ENCODE peak calls at places on chromosomes 5 and 9, in nine cellular contexts. D is lower leg skin, G is tibial nerve, E is A549, R is spleen, W is esophagus squamous epithelium, T is body of pancreas, U is heart left ventricle, N is Peyer's patch. J is an unnamed sample.

GRCh38 chr9:132424857-132425702 is 15.1 kb downstream of the CFAP77 start:
- DNase-seq in D (no peak), G (no peak), E (no peak), R (no peak), W (no peak), T (no peak), U (no peak), N (no peak), J (no peak)

GRCh38 chr9:78826521-78826920 is 529.6 kb downstream of the PSAT1 start:
- DNase-seq in D (no peak), G (no peak), E (no peak), R (no peak), W (no peak), T (no peak), U (no peak), N (no peak), J (no peak)

GRCh38 chr5:78610163-78610583 is 38.4 kb downstream of the LHFPL2 start:
- DNase-seq in D (no peak), G (no peak), E (no peak), R (no peak), W (no peak), T (no peak), U (peak; percentile 56), N (no peak), J (no peak)

GRCh38 chr9:127679506-127679905 is 27.3 kb upstream of the CFAP157 start:
- DNase-seq in D (no peak), G (no peak), E (no peak), R (no peak), W (no peak), T (no peak), U (no peak), N (no peak), J (no peak)

GRCh38 chr5:95392593-95393182 is 1.5 kb downstream of the FAM81B start:
- DNase-seq in D (no peak), G (no peak), E (no peak), R (no peak), W (no peak), T (peak; percentile 41), U (no peak), N (no peak), J (peak; percentile 29)

GRCh38 chr5:144467795-144468194 is 297.1 kb downstream of the KCTD16 start:
- DNase-seq in D (no peak), G (peak; percentile 6), E (peak; percentile 9), R (no peak), W (no peak), T (peak; percentile 53), U (peak; percentile 34), N (no peak), J (peak; percentile 36)

GRCh38 chr5:120817044-120817985 is 353.2 kb downstream of the PRR16 start:
- DNase-seq in D (no peak), G (no peak), E (no peak), R (no peak), W (no peak), T (no peak), U (no peak), N (no peak), J (peak; percentile 19)

GRCh38 chr5:93594591-93595419 is 11.8 kb downstream of the NR2F1 start:
- DNase-seq in D (no peak), G (no peak), E (no peak), R (no peak), W (no peak), T (no peak), U (no peak), N (no peak), J (no peak)

GRCh38 chr5:125042243-125042887 is 295.9 kb upstream of the ZNF608 start:
- DNase-seq in D (no peak), G (no peak), E (no peak), R (no peak), W (no peak), T (no peak), U (no peak), N (no peak), J (no peak)

GRCh38 chr9:127808347-127809001 is 5.8 kb downstream of the FPGS start:
- DNase-seq in D (no peak), G (no peak), E (no peak), R (no peak), W (no peak), T (no peak), U (no peak), N (no peak), J (no peak)

GRCh38 chr5:159883522-159883950 is 32.7 kb upstream of the ADRA1B start:
- DNase-seq in D (no peak), G (no peak), E (no peak), R (no peak), W (no peak), T (no peak), U (no peak), N (no peak), J (no peak)

GRCh38 chr5:108380531-108381021 is 1.3 kb downstream of the FBXL17 start:
- DNase-seq in D (no peak), G (peak; percentile 10), E (peak; percentile 51), R (peak; percentile 93), W (no peak), T (peak; percentile 40), U (peak; percentile 77), N (peak; percentile 65), J (peak; percentile 79)

GRCh38 chr5:174794941-174795672 is 70.7 kb downstream of the MSX2 start:
- DNase-seq in D (no peak), G (no peak), E (no peak), R (no peak), W (no peak), T (no peak), U (no peak), N (no peak), J (no peak)

GRCh38 chr5:126394211-126394828 is 28.9 kb upstream of the GRAMD2B start:
- DNase-seq in D (no peak), G (no peak), E (no peak), R (no peak), W (no peak), T (no peak), U (no peak), N (no peak), J (no peak)

GRCh38 chr5:126368239-126368812 is 54.9 kb upstream of the GRAMD2B start:
- DNase-seq in D (peak; percentile 78), G (no peak), E (no peak), R (no peak), W (no peak), T (peak; percentile 33), U (no peak), N (no peak), J (no peak)

GRCh38 chr9:4375424-4376195 is 75.7 kb upstream of the GLIS3 start:
- DNase-seq in D (no peak), G (no peak), E (peak; percentile 52), R (no peak), W (no peak), T (no peak), U (no peak), N (no peak), J (peak; percentile 62)

GRCh38 chr9:38008168-38009034 is 60.6 kb downstream of the SHB start:
- DNase-seq in D (no peak), G (no peak), E (peak; percentile 91), R (no peak), W (no peak), T (no peak), U (no peak), N (no peak), J (peak; percentile 82)

GRCh38 chr9:107149756-107150155 is 133.3 kb upstream of the RAD23B start:
- DNase-seq in D (no peak), G (no peak), E (no peak), R (no peak), W (no peak), T (no peak), U (no peak), N (no peak), J (no peak)

GRCh38 chr9:35555246-35555701 is 49.8 kb upstream of the TESK1 start:
- DNase-seq in D (no peak), G (no peak), E (no peak), R (no peak), W (no peak), T (no peak), U (no peak), N (no peak), J (no peak)

GRCh38 chr5:74042559-74043357 is 416.8 kb downstream of the ARHGEF28 start:
- DNase-seq in D (no peak), G (no peak), E (no peak), R (no peak), W (no peak), T (no peak), U (no peak), N (no peak), J (no peak)

GRCh38 chr5:175216991-175217390 is 227.0 kb downstream of the DRD1 start:
- DNase-seq in D (no peak), G (no peak), E (no peak), R (no peak), W (no peak), T (no peak), U (no peak), N (no peak), J (no peak)

GRCh38 chr5:88675758-88676636 is 207.0 kb downstream of the MEF2C start:
- DNase-seq in D (no peak), G (no peak), E (peak; percentile 50), R (no peak), W (no peak), T (peak; percentile 55), U (no peak), N (no peak), J (peak; percentile 93)

GRCh38 chr5:142551242-142552067 is 134.4 kb downstream of the FGF1 start:
- DNase-seq in D (no peak), G (no peak), E (no peak), R (no peak), W (no peak), T (no peak), U (no peak), N (no peak), J (no peak)
- H3K4me3 ChIP-seq in D (no peak overlapping the region), G (peak overlapping the region; percentile 7), E (no peak overlapping the region), R (peak overlapping the region; percentile 5), W (peak overlapping the region; percentile 31), T (no peak overlapping the region), U (peak overlapping the region; percentile 39), N (peak overlapping the region; percentile 18), J (no peak overlapping the region)

GRCh38 chr9:3124006-3124405 is 280.1 kb upstream of the PUM3 start:
- DNase-seq in D (no peak), G (no peak), E (no peak), R (no peak), W (no peak), T (no peak), U (no peak), N (no peak), J (no peak)
- TF ChIP-seq POLR2A in D (no peak), G (no peak), E (no peak), R (no peak), W (no peak), T (no peak), U (no peak), N (no peak), J (no peak)

DNA sequence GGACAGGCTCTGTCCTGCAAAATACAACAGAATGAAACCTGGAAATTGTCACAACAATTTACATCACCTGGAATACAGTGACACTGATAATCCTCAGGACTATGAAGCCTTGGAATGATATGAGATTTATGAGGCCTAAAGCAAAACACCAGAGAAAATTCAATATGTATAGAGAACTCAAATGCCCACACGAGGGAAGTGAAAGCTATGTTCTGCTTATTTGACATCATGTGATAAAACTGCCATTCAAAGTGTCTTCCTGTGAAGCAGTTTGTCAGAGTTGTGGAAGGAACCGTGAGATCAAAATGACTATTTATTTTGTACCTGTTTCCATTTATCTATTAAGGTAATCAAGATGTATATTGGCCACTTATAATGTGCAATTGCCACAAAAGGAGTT is 190.3 kb downstream of the PARP8 start:
- DNase-seq in D (no peak), G (no peak), E (no peak), R (no peak), W (no peak), T (no peak), U (no peak), N (no peak), J (peak; percentile 25)
- H3K4me3 ChIP-seq in D (no peak overlapping the region), G (no peak overlapping the region), E (no peak overlapping the region), R (no peak overlapping the region), W (no peak overlapping the region), T (no peak overlapping the region), U (no peak overlapping the region), N (no peak overlapping the region), J (no peak overlapping the region)

GRCh38 chr5:155711882-155712281 is 615.1 kb upstream of the SGCD start:
- DNase-seq in D (no peak), G (peak; percentile 15), E (no peak), R (no peak), W (no peak), T (no peak), U (no peak), N (no peak), J (no peak)
- TF ChIP-seq POLR2A in D (no peak), G (no peak), E (no peak), R (no peak), W (no peak), T (no peak), U (no peak), N (no peak), J (no peak)

J was measured in NB4.